ENCODE peak calls at places on chromosome 22, in eight cellular contexts. G is kidney, W is cardiac fibroblast, D is uterus, N is adrenal gland, M is fibroblast of mammary gland, F is GM12865, K is neural crest cell. J is an unnamed sample.

GRCh38 chr22:37459211-37459610 is 27.0 kb downstream of the MFNG start:
- DNase-seq in K (no peak), N (no peak), F (no peak), D (no peak), G (no peak), W (peak), M (no peak), J (no peak)

GRCh38 chr22:22818861-22819855 is 68.5 kb upstream of the IGLL5 start:
- DNase-seq in M (no peak), W (no peak), K (no peak), F (peak), N (no peak), G (peak), D (no peak), J (no peak)

GRCh38 chr22:24400037-24400725 is 27.2 kb upstream of the ADORA2A start:
- DNase-seq in G (no peak), N (no peak), F (peak), W (no peak), K (no peak), D (no peak), M (no peak), J (no peak)

GRCh38 chr22:45426387-45426786 is 12.9 kb downstream of the RIBC2 start:
- DNase-seq in W (no peak), F (no peak), N (peak), D (peak), K (no peak), G (peak), M (no peak), J (no peak)

GRCh38 chr22:40345801-40346177 is 511 bp upstream of the ADSL start:
- DNase-seq in D (no peak), N (peak), M (peak), F (peak), W (peak), G (peak), K (no peak), J (peak)

GRCh38 chr22:37186228-37186996 is 1.6 kb downstream of the C1QTNF6 start:
- DNase-seq in D (peak), G (peak), W (peak), K (no peak), F (peak), N (peak), M (peak), J (no peak)

GRCh38 chr22:25623310-25623734 is 58.8 kb downstream of the GRK3 start:
- DNase-seq in N (no peak), G (no peak), M (no peak), D (no peak), K (no peak), W (no peak), F (peak), J (no peak)

GRCh38 chr22:46740910-46741785 is 3.1 kb upstream of the CERK start:
- DNase-seq in N (no peak), D (no peak), F (no peak), K (no peak), W (no peak), M (no peak), G (no peak), J (no peak)

GRCh38 chr22:22112533-22113294 is 130.1 kb upstream of the TOP3B start:
- DNase-seq in F (no peak), W (no peak), K (no peak), G (no peak), N (no peak), M (no peak), D (no peak), J (no peak)

GRCh38 chr22:35258144-35258988 is 1.1 kb downstream of the HMGXB4 start:
- DNase-seq in W (peak), N (no peak), F (peak), K (peak), D (no peak), G (no peak), M (peak), J (peak)

GRCh38 chr22:50606561-50607365 is 6.2 kb downstream of the MAPK8IP2 start:
- DNase-seq in G (peak), K (no peak), D (no peak), F (no peak), W (no peak), M (no peak), N (no peak), J (no peak)

DNA sequence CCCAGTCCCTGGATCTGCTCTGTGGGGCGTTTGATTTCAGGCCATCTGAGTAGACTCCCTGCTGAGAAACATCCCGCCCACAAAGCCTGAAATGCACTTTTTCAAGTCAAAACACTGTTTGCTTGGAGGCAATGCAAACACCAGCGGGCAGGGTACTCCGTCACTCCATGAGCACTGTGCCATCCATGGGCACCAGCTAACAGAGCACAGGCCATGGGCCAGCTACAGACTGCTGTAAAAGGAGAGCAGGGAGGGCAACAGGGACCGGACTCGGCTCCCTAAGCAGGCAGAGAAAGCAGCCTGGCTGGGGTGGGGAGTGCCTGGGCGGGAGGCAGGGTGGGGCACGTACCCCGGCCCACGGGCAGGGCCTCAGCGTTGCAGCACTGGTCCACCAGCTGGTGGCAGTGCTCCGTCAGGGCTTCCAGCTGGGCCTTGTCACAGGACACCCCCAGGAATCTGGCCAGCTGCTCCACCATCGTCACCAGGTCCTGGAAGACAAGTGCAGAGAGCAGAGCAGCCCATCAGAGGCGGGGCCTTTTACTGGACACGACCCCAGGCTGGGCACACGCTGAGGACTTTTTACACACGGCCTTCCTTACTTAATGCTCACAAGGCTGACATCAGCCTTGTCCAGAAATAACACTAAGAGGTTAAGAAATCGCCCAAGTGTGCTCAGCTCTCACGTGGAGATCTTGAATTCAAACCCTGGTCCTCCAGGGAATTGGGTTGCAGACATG is 16.8 kb upstream of the EFCAB6 start:
- DNase-seq in F (no peak), M (peak), N (no peak), D (no peak), W (peak), G (peak), K (no peak), J (no peak)
- TF ChIP-seq CTCF in F (no peak), M (no peak), N (no peak), D (no peak), W (no peak), G (no peak), K (no peak), J (no peak)

GRCh38 chr22:49429066-49429465 is 398.6 kb downstream of the BRD1 start:
- DNase-seq in K (no peak), D (no peak), M (no peak), F (no peak), N (peak), G (peak), W (no peak), J (no peak)
- TF ChIP-seq CTCF in K (peak), D (no peak), M (no peak), F (no peak), N (no peak), G (no peak), W (no peak), J (no peak)

GRCh38 chr22:19810381-19811141 is 44.1 kb downstream of the GNB1L start:
- DNase-seq in F (no peak), D (no peak), G (peak), N (no peak), W (peak), M (peak), K (no peak), J (no peak)
- TF ChIP-seq CTCF in F (no peak), D (no peak), G (no peak), N (no peak), W (no peak), M (no peak), K (no peak), J (no peak)

DNA sequence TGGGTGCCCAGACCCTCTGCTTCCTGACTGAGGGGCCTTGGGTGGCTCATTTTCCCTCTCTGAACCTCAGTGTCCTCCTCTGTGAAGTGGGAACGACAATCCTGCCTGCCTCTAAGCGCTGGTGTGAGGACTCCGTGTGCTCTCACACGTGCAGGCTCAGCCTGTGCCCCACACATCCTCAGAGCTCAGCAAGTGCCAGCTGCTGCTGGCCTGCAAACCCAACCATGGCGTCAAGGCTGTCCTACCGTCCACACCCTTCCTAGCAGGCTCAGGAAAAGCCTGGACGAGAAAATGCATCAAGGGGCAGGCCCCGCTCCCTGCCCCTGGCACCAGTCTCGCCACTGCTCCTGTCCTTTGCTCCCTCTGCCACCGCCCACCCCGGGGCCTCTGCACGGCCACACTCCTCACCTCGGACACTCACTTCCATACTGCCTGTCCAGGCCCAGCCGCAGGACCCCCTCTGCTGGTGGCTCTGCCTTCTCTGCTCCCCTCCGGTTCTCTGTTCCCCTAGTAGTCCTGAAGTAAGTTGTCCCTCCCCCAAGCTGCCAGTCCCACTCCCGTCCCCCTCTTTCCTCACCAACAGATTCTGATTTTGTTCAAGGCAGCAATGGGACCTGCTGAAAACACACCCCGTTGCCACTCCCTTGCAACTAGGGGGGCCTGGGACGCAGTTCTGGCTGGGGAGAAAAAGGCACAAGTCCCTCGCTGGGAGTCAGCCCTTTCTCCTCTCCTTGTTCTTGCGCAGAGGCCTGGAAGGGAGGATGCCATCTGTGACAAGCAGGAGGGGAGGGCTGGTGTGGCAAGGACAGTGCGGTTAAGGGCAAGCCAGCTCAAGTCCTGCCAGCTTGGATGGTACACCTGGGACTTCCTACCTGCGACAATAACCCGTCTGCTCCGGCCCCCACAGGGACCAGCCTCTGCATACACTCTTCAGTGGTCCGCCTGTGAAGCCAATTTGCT is 62.2 kb downstream of the ARFGAP3 start:
- DNase-seq in N (no peak), M (no peak), K (no peak), D (no peak), W (no peak), G (no peak), F (no peak), J (no peak)
- TF ChIP-seq CTCF in N (no peak), M (peak), K (no peak), D (no peak), W (peak), G (no peak), F (no peak), J (no peak)

GRCh38 chr22:29031236-29031982 is 30.2 kb downstream of the C22orf31 start:
- DNase-seq in D (peak), N (peak), F (no peak), M (peak), G (peak), K (no peak), W (peak), J (peak)
- TF ChIP-seq CTCF in D (peak), N (peak), F (no peak), M (peak), G (no peak), K (peak), W (no peak), J (no peak)

DNA sequence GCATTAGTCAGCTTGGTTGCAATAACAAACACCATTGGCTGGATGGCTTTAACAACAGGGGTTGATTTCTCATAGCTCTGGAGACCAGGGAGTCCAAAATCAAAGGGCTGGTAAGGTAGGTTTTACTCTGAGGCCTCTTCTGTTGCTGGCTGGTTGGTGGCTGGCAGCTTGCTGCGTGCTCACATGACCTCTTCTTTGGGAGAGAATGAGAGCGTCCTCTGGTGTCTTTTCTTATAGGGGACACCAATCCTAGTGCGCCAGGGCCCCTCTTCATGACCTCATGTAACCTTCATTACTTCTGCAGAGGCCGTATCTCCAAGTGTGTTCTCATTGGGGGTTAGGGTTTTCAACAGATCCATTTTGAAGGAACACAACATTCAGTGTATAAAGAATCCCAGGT is 1308.3 kb downstream of the TBC1D22A start:
- DNase-seq in M (no peak), N (no peak), W (no peak), D (no peak), G (no peak), F (peak), K (no peak), J (no peak)
- TF ChIP-seq CTCF in M (no peak), N (no peak), W (no peak), D (no peak), G (no peak), F (no peak), K (no peak), J (no peak)

J was measured in nephron progenitor cell.